ENCODE peak calls at places on chromosomes 11 and 22, in five cellular contexts. L is HepG2, H is K562, R is GM12878, C is endothelial cell of umbilical vein. V is an unnamed sample.

GRCh38 chr11:60971520-60971919 is at the start of gene CD6:
- DNase-seq in H (no peak), L (no peak), C (no peak), R (no peak), V (no peak)

GRCh38 chr22:47600791-47601400 is 838.4 kb downstream of the TBC1D22A start:
- DNase-seq in R (no peak), L (no peak), C (no peak), H (no peak), V (no peak)

GRCh38 chr11:45410391-45411215 is 124.5 kb upstream of the SYT13 start:
- DNase-seq in C (no peak), H (no peak), L (no peak), R (no peak), V (no peak)

GRCh38 chr11:23263466-23263865 is 403.2 kb upstream of the CCDC179 start:
- DNase-seq in C (no peak), L (no peak), R (no peak), H (no peak), V (no peak)

GRCh38 chr11:61885166-61885778 is 6.1 kb downstream of the FADS3 start:
- DNase-seq in L (no peak), H (peak; percentile 70), C (no peak), R (no peak), V (no peak)

GRCh38 chr11:4183410-4184057 is 88.9 kb downstream of the RRM1 start:
- DNase-seq in L (no peak), C (no peak), R (no peak), H (no peak), V (no peak)

GRCh38 chr11:67044496-67044895 is 12.2 kb upstream of the RHOD start:
- DNase-seq in R (no peak), C (no peak), L (no peak), H (no peak), V (no peak)

GRCh38 chr11:67301951-67302516 is 1.3 kb upstream of the SSH3 start:
- DNase-seq in R (no peak), L (no peak), H (no peak), C (no peak), V (no peak)

GRCh38 chr11:128525411-128526243 is 61.7 kb downstream of the ETS1 start:
- DNase-seq in C (no peak), H (no peak), L (no peak), R (no peak), V (no peak)

GRCh38 chr11:67409781-67410368 is 5.6 kb upstream of the CARNS1 start:
- DNase-seq in L (peak; percentile 61), R (no peak), H (peak; percentile 31), C (no peak), V (peak; percentile 33)

GRCh38 chr11:17353228-17354021 is 1.8 kb downstream of the NCR3LG1 start:
- DNase-seq in C (peak; percentile 79), R (peak; percentile 8), L (peak; percentile 90), H (peak; percentile 58), V (peak; percentile 54)
- TF ChIP-seq EZH2 in C (no peak), R (peak; percentile 35), L (no peak), H (no peak), V (no peak)

DNA sequence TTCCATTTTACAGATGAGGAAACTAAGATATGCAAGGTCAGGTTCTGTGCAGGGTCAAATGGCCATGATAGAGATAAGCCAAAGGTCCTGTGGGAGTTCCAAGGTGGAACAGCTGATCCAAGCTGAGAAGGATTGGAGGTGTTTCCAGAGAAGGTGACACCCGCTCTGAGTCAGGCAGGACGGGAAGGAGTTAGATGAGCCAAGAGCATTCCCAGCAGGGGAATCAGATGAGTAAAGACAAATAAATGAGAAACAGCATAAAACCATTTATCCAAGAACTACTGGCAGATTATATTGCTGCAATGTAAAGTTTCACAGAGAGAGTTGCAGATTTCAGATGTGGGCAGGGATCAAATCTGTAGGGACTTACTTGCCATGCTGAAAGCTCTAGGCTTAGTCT is 18.9 kb upstream of the HEPHL1 start:
- DNase-seq in L (no peak), R (no peak), C (no peak), H (no peak), V (no peak)
- TF ChIP-seq MAX in L (no peak), R (no peak), C (no peak), H (no peak), V (no peak)

GRCh38 chr22:41408665-41409064 is 26.9 kb downstream of the TEF start:
- DNase-seq in L (no peak), R (no peak), H (no peak), C (no peak), V (no peak)

GRCh38 chr22:41410311-41410751 is 28.6 kb downstream of the TEF start:
- DNase-seq in C (no peak), H (no peak), R (no peak), L (no peak), V (no peak)

GRCh38 chr22:41415554-41415953 is 31.0 kb downstream of the TOB2 start:
- DNase-seq in H (no peak), C (no peak), L (no peak), R (no peak), V (no peak)

GRCh38 chr22:41407433-41407832 is 25.7 kb downstream of the TEF start:
- DNase-seq in H (no peak), C (no peak), R (no peak), L (no peak), V (no peak)

GRCh38 chr22:41411021-41411851 is 29.5 kb downstream of the TEF start:
- DNase-seq in L (no peak), C (no peak), H (no peak), R (no peak), V (no peak)
- H3K4me1 ChIP-seq in L (peaks cover 63% of the 10 kb centered on the region), C (peaks cover 10% of the 10 kb centered on the region), H (peaks cover 15% of the 10 kb centered on the region), R (peaks cover 22% of the 10 kb centered on the region), V (peaks cover 9% of the 10 kb centered on the region)

GRCh38 chr11:19788435-19788834 is 75.8 kb downstream of the NAV2 start:
- DNase-seq in C (no peak), L (no peak), H (no peak), R (no peak), V (no peak)

GRCh38 chr11:19786644-19787043 is 74.0 kb downstream of the NAV2 start:
- DNase-seq in H (no peak), C (no peak), R (no peak), L (no peak), V (no peak)

GRCh38 chr11:19790831-19791552 is 78.4 kb downstream of the NAV2 start:
- DNase-seq in C (no peak), L (no peak), R (peak; percentile 28), H (no peak), V (no peak)

GRCh38 chr11:19789840-19790710 is 77.4 kb downstream of the NAV2 start:
- DNase-seq in R (no peak), C (no peak), L (no peak), H (no peak), V (no peak)

GRCh38 chr11:19789245-19789644 is 76.6 kb downstream of the NAV2 start:
- DNase-seq in C (no peak), L (no peak), H (no peak), R (no peak), V (no peak)
- TF ChIP-seq EZH2 in C (no peak), L (no peak), H (no peak), R (no peak), V (no peak)

GRCh38 chr11:74011360-74012071 is 2.6 kb upstream of the UCP3 start:
- DNase-seq in C (no peak), L (no peak), R (peak; percentile 79), H (peak; percentile 72), V (no peak)
- TF ChIP-seq MAX in C (no peak), L (no peak), R (peak; percentile 35), H (peak; percentile 95), V (no peak)

DNA sequence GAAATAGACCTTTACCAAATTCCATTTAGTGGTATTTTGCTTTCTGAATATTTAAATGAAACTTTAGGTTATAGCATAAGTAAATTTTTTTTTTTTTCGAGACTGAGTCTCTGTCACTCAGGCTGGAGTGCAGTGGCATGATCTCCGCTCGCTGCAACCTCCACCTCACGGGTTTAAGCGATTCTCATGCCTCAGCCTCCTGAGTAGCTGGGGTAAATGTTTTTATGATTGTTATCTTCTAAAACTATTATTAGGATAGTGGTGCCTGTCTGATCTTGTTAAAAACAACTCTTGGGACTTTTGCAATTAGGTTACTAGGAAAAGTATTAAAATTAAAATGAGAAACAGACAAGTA is 20.6 kb downstream of the CRKL start:
- DNase-seq in R (no peak), L (no peak), C (no peak), H (no peak), V (no peak)
- H3K4me1 ChIP-seq in R (no peaks in the 10 kb centered on the region), L (peaks cover 88% of the 10 kb centered on the region), C (no peaks in the 10 kb centered on the region), H (peaks cover 41% of the 10 kb centered on the region), V (no peaks in the 10 kb centered on the region)

DNA sequence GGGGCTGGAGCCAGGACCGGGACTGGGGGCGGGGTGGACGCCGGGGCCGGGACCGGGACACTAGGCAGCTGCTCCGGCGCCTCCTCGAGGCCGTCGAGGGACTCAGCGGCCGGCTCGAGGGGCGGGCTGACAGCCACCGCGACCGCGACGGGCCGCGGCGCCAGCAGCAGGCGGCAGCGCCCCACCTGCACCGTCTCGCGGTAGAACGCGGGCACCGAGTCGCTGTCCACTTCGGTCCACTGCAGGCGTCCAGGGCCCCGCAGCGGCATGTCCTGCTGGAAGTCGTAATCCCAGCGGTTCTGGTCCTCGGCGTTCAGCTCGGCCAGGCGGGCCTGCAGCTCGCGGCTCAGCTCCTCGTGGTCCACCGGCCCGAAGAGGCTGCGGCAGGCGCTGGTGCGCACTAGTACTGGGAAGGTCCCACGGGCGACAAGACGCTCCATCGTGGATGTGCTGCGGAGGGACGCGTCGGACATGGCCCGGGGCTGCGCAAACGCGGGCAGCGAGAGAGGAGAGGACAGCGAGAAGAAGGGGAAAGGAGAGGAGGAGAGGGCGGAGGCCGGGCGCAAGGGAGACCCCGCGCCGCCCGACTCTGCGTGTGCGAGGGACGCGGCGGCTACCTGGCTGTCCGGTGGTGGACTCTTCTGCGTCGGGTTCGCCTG is 429 bp downstream of the CDKN1C start:
- DNase-seq in L (no peak), C (peak; percentile 42), R (no peak), H (peak; percentile 76), V (no peak)
- TF ChIP-seq EZH2 in L (no peak), C (peak; percentile 82), R (peak; percentile 81), H (no peak), V (no peak)

GRCh38 chr11:134566311-134566710 is 154.3 kb upstream of the B3GAT1 start:
- DNase-seq in H (no peak), C (no peak), L (no peak), R (no peak), V (no peak)

GRCh38 chr11:134571301-134571700 is 159.3 kb upstream of the B3GAT1 start:
- DNase-seq in C (no peak), R (no peak), H (no peak), L (no peak), V (no peak)

GRCh38 chr11:134565343-134565891 is 153.4 kb upstream of the B3GAT1 start:
- DNase-seq in R (no peak), L (no peak), H (no peak), C (peak; percentile 2), V (no peak)

GRCh38 chr11:134572741-134573675 is 161.0 kb upstream of the B3GAT1 start:
- DNase-seq in C (no peak), H (no peak), L (no peak), R (no peak), V (no peak)

GRCh38 chr11:134569195-134569594 is 157.2 kb upstream of the B3GAT1 start:
- DNase-seq in C (no peak), H (no peak), L (no peak), R (no peak), V (no peak)
- TF ChIP-seq MAX in C (no peak), H (no peak), L (no peak), R (no peak), V (no peak)